ENCODE peak calls at places on chromosomes 13 and 19, in six cellular contexts. F is ELR; H is NCI-H1694 treated with DMSO at 0.1 percent for 48 hours; E is GF-D8; Q is activated naive CD4-positive, alpha-beta T cell treated with Interleukin-2 at 50 U/mL for 16 hours; Z is neural progenitor cell. I is an unnamed sample.

GRCh38 chr13:38804536-38804935 is 117.7 kb downstream of the FREM2 start:
- DNase-seq in F (peak), H (no peak), E (no peak), Q (no peak), Z (no peak), I (no peak)

GRCh38 chr19:33627526-33627925 is 5.8 kb downstream of the CHST8 start:
- DNase-seq in F (no peak), H (no peak), E (no peak), Q (no peak), Z (no peak), I (no peak)

GRCh38 chr13:80824231-80824630 is 483.3 kb upstream of the SPRY2 start:
- DNase-seq in F (no peak), H (no peak), E (no peak), Q (no peak), Z (no peak), I (no peak)

GRCh38 chr13:76974618-76974975 is 17.3 kb upstream of the CLN5 start:
- DNase-seq in F (no peak), H (no peak), E (no peak), Q (no peak), Z (no peak), I (no peak)

GRCh38 chr13:23505007-23505406 is 65.2 kb upstream of the TNFRSF19 start:
- DNase-seq in F (peak), H (no peak), E (no peak), Q (no peak), Z (no peak), I (no peak)

GRCh38 chr13:50685491-50685890 is 158.0 kb downstream of the DLEU7 start:
- DNase-seq in F (no peak), H (peak), E (no peak), Q (no peak), Z (peak), I (no peak)

GRCh38 chr13:113220877-113221276 is 11.5 kb downstream of the CUL4A start:
- DNase-seq in F (peak), H (no peak), E (no peak), Q (peak), Z (peak), I (no peak)

GRCh38 chr13:94481966-94482365 is 2.5 kb upstream of the DCT start:
- DNase-seq in F (peak), H (no peak), E (no peak), Q (no peak), Z (no peak), I (no peak)

GRCh38 chr13:93409816-93410215 is 183.2 kb downstream of the GPC6 start:
- DNase-seq in F (no peak), H (no peak), E (no peak), Q (no peak), Z (no peak), I (no peak)

GRCh38 chr13:79522583-79522982 is 41.6 kb downstream of the NDFIP2 start:
- DNase-seq in F (peak), H (no peak), E (peak), Q (no peak), Z (no peak), I (peak)

GRCh38 chr13:31807090-31807541 is 67.8 kb downstream of the RXFP2 start:
- DNase-seq in F (peak), H (no peak), E (peak), Q (peak), Z (no peak), I (peak)

GRCh38 chr13:97211357-97211756 is 10.8 kb upstream of the MBNL2 start:
- DNase-seq in F (peak), H (no peak), E (no peak), Q (no peak), Z (no peak), I (no peak)

GRCh38 chr13:81025091-81025490 is 684.2 kb upstream of the SPRY2 start:
- DNase-seq in F (no peak), H (no peak), E (no peak), Q (no peak), Z (no peak), I (no peak)

GRCh38 chr13:84096221-84096620 is 213.9 kb upstream of the SLITRK1 start:
- DNase-seq in F (peak), H (no peak), E (no peak), Q (no peak), Z (no peak), I (no peak)

GRCh38 chr19:4554717-4555116 is 4.8 kb downstream of the SEMA6B start:
- DNase-seq in F (no peak), H (no peak), E (no peak), Q (no peak), Z (no peak), I (no peak)

GRCh38 chr13:49561064-49561410 is 24.3 kb downstream of the RCBTB1 start:
- DNase-seq in F (no peak), H (no peak), E (no peak), Q (no peak), Z (no peak), I (no peak)

GRCh38 chr13:109762791-109763190 is 23.6 kb downstream of the IRS2 start:
- DNase-seq in F (no peak), H (no peak), E (no peak), Q (no peak), Z (no peak), I (no peak)

GRCh38 chr13:111167290-111167689 is 52.2 kb downstream of the ARHGEF7 start:
- DNase-seq in F (no peak), H (no peak), E (no peak), Q (no peak), Z (no peak), I (no peak)

GRCh38 chr19:48907671-48908070 is 7.6 kb downstream of the NUCB1 start:
- DNase-seq in F (no peak), H (no peak), E (no peak), Q (no peak), Z (no peak), I (no peak)

GRCh38 chr13:78497702-78498319 is 105.5 kb downstream of the POU4F1 start:
- DNase-seq in F (no peak), H (peak), E (no peak), Q (no peak), Z (no peak), I (no peak)

GRCh38 chr13:24215732-24216131 is 55.2 kb downstream of the SPATA13 start:
- DNase-seq in F (no peak), H (no peak), E (no peak), Q (no peak), Z (peak), I (no peak)

GRCh38 chr19:18500376-18500775 is 21.5 kb downstream of the ELL start:
- DNase-seq in F (no peak), H (no peak), E (no peak), Q (no peak), Z (no peak), I (no peak)

GRCh38 chr13:45833663-45834062 is 17.9 kb downstream of the SIAH3 start:
- DNase-seq in F (peak), H (no peak), E (no peak), Q (no peak), Z (no peak), I (no peak)

GRCh38 chr19:22784051-22784450 is at the start of gene ZNF99:
- DNase-seq in F (no peak), H (no peak), E (no peak), Q (no peak), Z (no peak), I (peak)

GRCh38 chr13:58598241-58598640 is 966.7 kb downstream of the PCDH17 start:
- DNase-seq in F (no peak), H (no peak), E (no peak), Q (no peak), Z (no peak), I (no peak)